ENCODE peak calls at places on chromosomes 3 and 15, in six cellular contexts. One of them, this sample, is unnamed.

GRCh38 chr3:139546772-139547171 is 7.2 kb upstream of the RBP1 start:
- DNase-seq in fibroblast of mammary gland: no peak
- DNase-seq in tibial nerve: no peak
- DNase-seq in activated CD8-positive, alpha-beta memory T cell treated with anti-CD3 and anti-CD28 coated beads, Interleukin-2, amount 50 U/mL, for 4 hours: no peak
- DNase-seq in nephron progenitor cell: no peak
- DNase-seq in pulmonary artery endothelial cell: no peak
- DNase-seq in this sample: no peak

GRCh38 chr3:34183114-34183513 is 384.7 kb downstream of the PDCD6IP start:
- DNase-seq in fibroblast of mammary gland: no peak
- DNase-seq in tibial nerve: no peak
- DNase-seq in activated CD8-positive, alpha-beta memory T cell treated with anti-CD3 and anti-CD28 coated beads, Interleukin-2, amount 50 U/mL, for 4 hours: no peak
- DNase-seq in nephron progenitor cell: no peak
- DNase-seq in pulmonary artery endothelial cell: no peak
- DNase-seq in this sample: no peak

GRCh38 chr15:68880382-68880781 is 49.9 kb upstream of the SPESP1 start:
- DNase-seq in fibroblast of mammary gland: no peak
- DNase-seq in tibial nerve: no peak
- DNase-seq in activated CD8-positive, alpha-beta memory T cell treated with anti-CD3 and anti-CD28 coated beads, Interleukin-2, amount 50 U/mL, for 4 hours: no peak
- DNase-seq in nephron progenitor cell: no peak
- DNase-seq in pulmonary artery endothelial cell: no peak
- DNase-seq in this sample: no peak

GRCh38 chr15:75648156-75649000 is 666 bp downstream of the SNX33 start:
- DNase-seq in fibroblast of mammary gland: no peak
- DNase-seq in tibial nerve: no peak
- DNase-seq in activated CD8-positive, alpha-beta memory T cell treated with anti-CD3 and anti-CD28 coated beads, Interleukin-2, amount 50 U/mL, for 4 hours: no peak
- DNase-seq in nephron progenitor cell: peak; percentile 65
- DNase-seq in pulmonary artery endothelial cell: no peak
- DNase-seq in this sample: peak; percentile 78

GRCh38 chr3:33426068-33426467 is 14.1 kb downstream of the UBP1 start:
- DNase-seq in fibroblast of mammary gland: no peak
- DNase-seq in tibial nerve: no peak
- DNase-seq in activated CD8-positive, alpha-beta memory T cell treated with anti-CD3 and anti-CD28 coated beads, Interleukin-2, amount 50 U/mL, for 4 hours: no peak
- DNase-seq in nephron progenitor cell: no peak
- DNase-seq in pulmonary artery endothelial cell: no peak
- DNase-seq in this sample: no peak

GRCh38 chr3:187271582-187271981 is 20.0 kb downstream of the MASP1 start:
- DNase-seq in fibroblast of mammary gland: no peak
- DNase-seq in tibial nerve: no peak
- DNase-seq in activated CD8-positive, alpha-beta memory T cell treated with anti-CD3 and anti-CD28 coated beads, Interleukin-2, amount 50 U/mL, for 4 hours: no peak
- DNase-seq in nephron progenitor cell: no peak
- DNase-seq in pulmonary artery endothelial cell: no peak
- DNase-seq in this sample: no peak

GRCh38 chr15:94083467-94083991 is 147.8 kb upstream of the MCTP2 start:
- DNase-seq in fibroblast of mammary gland: peak; percentile 94
- DNase-seq in tibial nerve: no peak
- DNase-seq in activated CD8-positive, alpha-beta memory T cell treated with anti-CD3 and anti-CD28 coated beads, Interleukin-2, amount 50 U/mL, for 4 hours: no peak
- DNase-seq in nephron progenitor cell: no peak
- DNase-seq in pulmonary artery endothelial cell: no peak
- DNase-seq in this sample: no peak

GRCh38 chr15:40049076-40049475 is 10.1 kb upstream of the SRP14 start:
- DNase-seq in fibroblast of mammary gland: no peak
- DNase-seq in tibial nerve: no peak
- DNase-seq in activated CD8-positive, alpha-beta memory T cell treated with anti-CD3 and anti-CD28 coated beads, Interleukin-2, amount 50 U/mL, for 4 hours: no peak
- DNase-seq in nephron progenitor cell: no peak
- DNase-seq in pulmonary artery endothelial cell: no peak
- DNase-seq in this sample: no peak

GRCh38 chr15:66882251-66883020 is 180.4 kb downstream of the SMAD6 start:
- DNase-seq in fibroblast of mammary gland: peak; percentile 88
- DNase-seq in tibial nerve: no peak
- DNase-seq in activated CD8-positive, alpha-beta memory T cell treated with anti-CD3 and anti-CD28 coated beads, Interleukin-2, amount 50 U/mL, for 4 hours: no peak
- DNase-seq in nephron progenitor cell: no peak
- DNase-seq in pulmonary artery endothelial cell: no peak
- DNase-seq in this sample: peak; percentile 12

GRCh38 chr15:57376695-57377477 is 581 bp downstream of the CGNL1 start:
- DNase-seq in fibroblast of mammary gland: no peak
- DNase-seq in tibial nerve: peak; percentile 23
- DNase-seq in activated CD8-positive, alpha-beta memory T cell treated with anti-CD3 and anti-CD28 coated beads, Interleukin-2, amount 50 U/mL, for 4 hours: no peak
- DNase-seq in nephron progenitor cell: peak; percentile 59
- DNase-seq in pulmonary artery endothelial cell: no peak
- DNase-seq in this sample: no peak

GRCh38 chr3:73453676-73454075 is 171.1 kb downstream of the PDZRN3 start:
- DNase-seq in fibroblast of mammary gland: peak; percentile 55
- DNase-seq in tibial nerve: no peak
- DNase-seq in activated CD8-positive, alpha-beta memory T cell treated with anti-CD3 and anti-CD28 coated beads, Interleukin-2, amount 50 U/mL, for 4 hours: no peak
- DNase-seq in nephron progenitor cell: no peak
- DNase-seq in pulmonary artery endothelial cell: no peak
- DNase-seq in this sample: no peak

GRCh38 chr3:66110840-66111239 is 72.1 kb upstream of the MAGI1 start:
- DNase-seq in fibroblast of mammary gland: peak; percentile 21
- DNase-seq in tibial nerve: no peak
- DNase-seq in activated CD8-positive, alpha-beta memory T cell treated with anti-CD3 and anti-CD28 coated beads, Interleukin-2, amount 50 U/mL, for 4 hours: no peak
- DNase-seq in nephron progenitor cell: no peak
- DNase-seq in pulmonary artery endothelial cell: peak; percentile 71
- DNase-seq in this sample: no peak

GRCh38 chr15:82165948-82166376 is 96.6 kb downstream of the EFL1 start:
- DNase-seq in fibroblast of mammary gland: peak; percentile 70
- DNase-seq in tibial nerve: no peak
- DNase-seq in activated CD8-positive, alpha-beta memory T cell treated with anti-CD3 and anti-CD28 coated beads, Interleukin-2, amount 50 U/mL, for 4 hours: no peak
- DNase-seq in nephron progenitor cell: no peak
- DNase-seq in pulmonary artery endothelial cell: no peak
- DNase-seq in this sample: no peak

GRCh38 chr3:153284282-153284938 is 122.4 kb downstream of the RAP2B start:
- DNase-seq in fibroblast of mammary gland: peak; percentile 92
- DNase-seq in tibial nerve: peak; percentile 47
- DNase-seq in activated CD8-positive, alpha-beta memory T cell treated with anti-CD3 and anti-CD28 coated beads, Interleukin-2, amount 50 U/mL, for 4 hours: peak; percentile 33
- DNase-seq in nephron progenitor cell: no peak
- DNase-seq in pulmonary artery endothelial cell: peak; percentile 35
- DNase-seq in this sample: no peak

GRCh38 chr3:12959838-12960378 is 113.3 kb downstream of the IQSEC1 start:
- DNase-seq in fibroblast of mammary gland: no peak
- DNase-seq in tibial nerve: no peak
- DNase-seq in activated CD8-positive, alpha-beta memory T cell treated with anti-CD3 and anti-CD28 coated beads, Interleukin-2, amount 50 U/mL, for 4 hours: no peak
- DNase-seq in nephron progenitor cell: no peak
- DNase-seq in pulmonary artery endothelial cell: no peak
- DNase-seq in this sample: peak; percentile 78

GRCh38 chr3:115385935-115386334 is 237.4 kb upstream of the GAP43 start:
- DNase-seq in fibroblast of mammary gland: no peak
- DNase-seq in tibial nerve: no peak
- DNase-seq in activated CD8-positive, alpha-beta memory T cell treated with anti-CD3 and anti-CD28 coated beads, Interleukin-2, amount 50 U/mL, for 4 hours: no peak
- DNase-seq in nephron progenitor cell: no peak
- DNase-seq in pulmonary artery endothelial cell: no peak
- DNase-seq in this sample: no peak

This sample was measured in HAP-1.